ENCODE peak calls at places on chromosomes 3 and 15, in seven cellular contexts. One of them, this sample, is unnamed.

GRCh38 chr3:111717601-111718000 is 122.5 kb upstream of the ZBED2 start:
- DNase-seq in stimulated activated CD4-positive, alpha-beta T cell treated with anti-CD3 and anti-CD28 coated beads, Interleukin-1b, Interleukin-23, amount 100 ng/mL, for 48 hours: peak
- DNase-seq in mesothelial cell of epicardium: no peak
- DNase-seq in fibroblast of villous mesenchyme: peak
- DNase-seq in epithelial cell of proximal tubule: no peak
- DNase-seq in NCI-H1930: peak
- DNase-seq in activated CD8-positive, alpha-beta T cell treated with anti-CD3 and anti-CD28 coated beads, Interleukin-2, amount 10 ng/mL, durations not matched to agents 7 days and 5 days: peak
- DNase-seq in this sample: peak

GRCh38 chr3:115975353-115975752 is 352.0 kb downstream of the GAP43 start:
- DNase-seq in activated CD8-positive, alpha-beta T cell treated with anti-CD3 and anti-CD28 coated beads, Interleukin-2, amount 10 ng/mL, durations not matched to agents 7 days and 5 days: no peak
- DNase-seq in stimulated activated CD4-positive, alpha-beta T cell treated with anti-CD3 and anti-CD28 coated beads, Interleukin-1b, Interleukin-23, amount 100 ng/mL, for 48 hours: no peak
- DNase-seq in epithelial cell of proximal tubule: no peak
- DNase-seq in NCI-H1930: no peak
- DNase-seq in fibroblast of villous mesenchyme: peak
- DNase-seq in mesothelial cell of epicardium: no peak
- DNase-seq in this sample: peak

GRCh38 chr3:69948246-69948862 is 51.2 kb upstream of the SAMMSON start:
- DNase-seq in NCI-H1930: no peak
- DNase-seq in stimulated activated CD4-positive, alpha-beta T cell treated with anti-CD3 and anti-CD28 coated beads, Interleukin-1b, Interleukin-23, amount 100 ng/mL, for 48 hours: no peak
- DNase-seq in fibroblast of villous mesenchyme: peak
- DNase-seq in activated CD8-positive, alpha-beta T cell treated with anti-CD3 and anti-CD28 coated beads, Interleukin-2, amount 10 ng/mL, durations not matched to agents 7 days and 5 days: no peak
- DNase-seq in mesothelial cell of epicardium: no peak
- DNase-seq in epithelial cell of proximal tubule: no peak
- DNase-seq in this sample: peak

GRCh38 chr15:61794881-61795280 is 265.4 kb downstream of the VPS13C start:
- DNase-seq in stimulated activated CD4-positive, alpha-beta T cell treated with anti-CD3 and anti-CD28 coated beads, Interleukin-1b, Interleukin-23, amount 100 ng/mL, for 48 hours: no peak
- DNase-seq in mesothelial cell of epicardium: no peak
- DNase-seq in fibroblast of villous mesenchyme: peak
- DNase-seq in epithelial cell of proximal tubule: no peak
- DNase-seq in NCI-H1930: no peak
- DNase-seq in activated CD8-positive, alpha-beta T cell treated with anti-CD3 and anti-CD28 coated beads, Interleukin-2, amount 10 ng/mL, durations not matched to agents 7 days and 5 days: no peak
- DNase-seq in this sample: peak

GRCh38 chr15:39403674-39404117 is 177.2 kb upstream of the THBS1 start:
- DNase-seq in mesothelial cell of epicardium: no peak
- DNase-seq in NCI-H1930: no peak
- DNase-seq in epithelial cell of proximal tubule: no peak
- DNase-seq in activated CD8-positive, alpha-beta T cell treated with anti-CD3 and anti-CD28 coated beads, Interleukin-2, amount 10 ng/mL, durations not matched to agents 7 days and 5 days: no peak
- DNase-seq in stimulated activated CD4-positive, alpha-beta T cell treated with anti-CD3 and anti-CD28 coated beads, Interleukin-1b, Interleukin-23, amount 100 ng/mL, for 48 hours: no peak
- DNase-seq in fibroblast of villous mesenchyme: peak
- DNase-seq in this sample: peak

GRCh38 chr3:109275702-109276293 is 40.5 kb downstream of the DPPA2 start:
- DNase-seq in stimulated activated CD4-positive, alpha-beta T cell treated with anti-CD3 and anti-CD28 coated beads, Interleukin-1b, Interleukin-23, amount 100 ng/mL, for 48 hours: no peak
- DNase-seq in fibroblast of villous mesenchyme: peak
- DNase-seq in NCI-H1930: no peak
- DNase-seq in activated CD8-positive, alpha-beta T cell treated with anti-CD3 and anti-CD28 coated beads, Interleukin-2, amount 10 ng/mL, durations not matched to agents 7 days and 5 days: peak
- DNase-seq in epithelial cell of proximal tubule: no peak
- DNase-seq in mesothelial cell of epicardium: no peak
- DNase-seq in this sample: peak

GRCh38 chr3:125433611-125434041 is 58.5 kb upstream of the ZNF148 start:
- DNase-seq in activated CD8-positive, alpha-beta T cell treated with anti-CD3 and anti-CD28 coated beads, Interleukin-2, amount 10 ng/mL, durations not matched to agents 7 days and 5 days: no peak
- DNase-seq in NCI-H1930: no peak
- DNase-seq in stimulated activated CD4-positive, alpha-beta T cell treated with anti-CD3 and anti-CD28 coated beads, Interleukin-1b, Interleukin-23, amount 100 ng/mL, for 48 hours: no peak
- DNase-seq in mesothelial cell of epicardium: no peak
- DNase-seq in epithelial cell of proximal tubule: no peak
- DNase-seq in fibroblast of villous mesenchyme: no peak
- DNase-seq in this sample: peak

GRCh38 chr3:64355473-64355872 is 130.2 kb upstream of the PRICKLE2 start:
- DNase-seq in epithelial cell of proximal tubule: no peak
- DNase-seq in stimulated activated CD4-positive, alpha-beta T cell treated with anti-CD3 and anti-CD28 coated beads, Interleukin-1b, Interleukin-23, amount 100 ng/mL, for 48 hours: no peak
- DNase-seq in mesothelial cell of epicardium: no peak
- DNase-seq in fibroblast of villous mesenchyme: peak
- DNase-seq in activated CD8-positive, alpha-beta T cell treated with anti-CD3 and anti-CD28 coated beads, Interleukin-2, amount 10 ng/mL, durations not matched to agents 7 days and 5 days: no peak
- DNase-seq in NCI-H1930: no peak
- DNase-seq in this sample: peak

GRCh38 chr3:105876745-105877624 is 8.2 kb upstream of the CBLB start:
- DNase-seq in activated CD8-positive, alpha-beta T cell treated with anti-CD3 and anti-CD28 coated beads, Interleukin-2, amount 10 ng/mL, durations not matched to agents 7 days and 5 days: no peak
- DNase-seq in fibroblast of villous mesenchyme: no peak
- DNase-seq in NCI-H1930: no peak
- DNase-seq in mesothelial cell of epicardium: no peak
- DNase-seq in epithelial cell of proximal tubule: no peak
- DNase-seq in stimulated activated CD4-positive, alpha-beta T cell treated with anti-CD3 and anti-CD28 coated beads, Interleukin-1b, Interleukin-23, amount 100 ng/mL, for 48 hours: no peak
- DNase-seq in this sample: no peak

GRCh38 chr3:43621406-43621973 is 321 bp downstream of the ANO10 start:
- DNase-seq in NCI-H1930: no peak
- DNase-seq in mesothelial cell of epicardium: peak
- DNase-seq in stimulated activated CD4-positive, alpha-beta T cell treated with anti-CD3 and anti-CD28 coated beads, Interleukin-1b, Interleukin-23, amount 100 ng/mL, for 48 hours: no peak
- DNase-seq in activated CD8-positive, alpha-beta T cell treated with anti-CD3 and anti-CD28 coated beads, Interleukin-2, amount 10 ng/mL, durations not matched to agents 7 days and 5 days: no peak
- DNase-seq in epithelial cell of proximal tubule: no peak
- DNase-seq in fibroblast of villous mesenchyme: peak
- DNase-seq in this sample: peak

GRCh38 chr15:48856947-48857346 is 21.0 kb upstream of the EID1 start:
- DNase-seq in epithelial cell of proximal tubule: no peak
- DNase-seq in activated CD8-positive, alpha-beta T cell treated with anti-CD3 and anti-CD28 coated beads, Interleukin-2, amount 10 ng/mL, durations not matched to agents 7 days and 5 days: no peak
- DNase-seq in mesothelial cell of epicardium: no peak
- DNase-seq in stimulated activated CD4-positive, alpha-beta T cell treated with anti-CD3 and anti-CD28 coated beads, Interleukin-1b, Interleukin-23, amount 100 ng/mL, for 48 hours: no peak
- DNase-seq in fibroblast of villous mesenchyme: peak
- DNase-seq in NCI-H1930: no peak
- DNase-seq in this sample: peak

GRCh38 chr3:128548426-128549282 is 55.7 kb upstream of the GATA2 start:
- DNase-seq in activated CD8-positive, alpha-beta T cell treated with anti-CD3 and anti-CD28 coated beads, Interleukin-2, amount 10 ng/mL, durations not matched to agents 7 days and 5 days: no peak
- DNase-seq in mesothelial cell of epicardium: no peak
- DNase-seq in stimulated activated CD4-positive, alpha-beta T cell treated with anti-CD3 and anti-CD28 coated beads, Interleukin-1b, Interleukin-23, amount 100 ng/mL, for 48 hours: no peak
- DNase-seq in NCI-H1930: no peak
- DNase-seq in epithelial cell of proximal tubule: no peak
- DNase-seq in fibroblast of villous mesenchyme: no peak
- DNase-seq in this sample: peak

GRCh38 chr3:136624894-136625815 is 127.0 kb downstream of the STAG1 start:
- DNase-seq in NCI-H1930: no peak
- DNase-seq in fibroblast of villous mesenchyme: no peak
- DNase-seq in stimulated activated CD4-positive, alpha-beta T cell treated with anti-CD3 and anti-CD28 coated beads, Interleukin-1b, Interleukin-23, amount 100 ng/mL, for 48 hours: no peak
- DNase-seq in mesothelial cell of epicardium: no peak
- DNase-seq in epithelial cell of proximal tubule: peak
- DNase-seq in activated CD8-positive, alpha-beta T cell treated with anti-CD3 and anti-CD28 coated beads, Interleukin-2, amount 10 ng/mL, durations not matched to agents 7 days and 5 days: no peak
- DNase-seq in this sample: peak

GRCh38 chr3:133230191-133230590 is 169.7 kb upstream of the BFSP2 start:
- DNase-seq in mesothelial cell of epicardium: no peak
- DNase-seq in stimulated activated CD4-positive, alpha-beta T cell treated with anti-CD3 and anti-CD28 coated beads, Interleukin-1b, Interleukin-23, amount 100 ng/mL, for 48 hours: no peak
- DNase-seq in fibroblast of villous mesenchyme: no peak
- DNase-seq in activated CD8-positive, alpha-beta T cell treated with anti-CD3 and anti-CD28 coated beads, Interleukin-2, amount 10 ng/mL, durations not matched to agents 7 days and 5 days: no peak
- DNase-seq in NCI-H1930: no peak
- DNase-seq in epithelial cell of proximal tubule: no peak
- DNase-seq in this sample: no peak

GRCh38 chr15:34114739-34115138 is 12.9 kb downstream of the PGBD4 start:
- DNase-seq in fibroblast of villous mesenchyme: no peak
- DNase-seq in activated CD8-positive, alpha-beta T cell treated with anti-CD3 and anti-CD28 coated beads, Interleukin-2, amount 10 ng/mL, durations not matched to agents 7 days and 5 days: no peak
- DNase-seq in stimulated activated CD4-positive, alpha-beta T cell treated with anti-CD3 and anti-CD28 coated beads, Interleukin-1b, Interleukin-23, amount 100 ng/mL, for 48 hours: no peak
- DNase-seq in NCI-H1930: no peak
- DNase-seq in mesothelial cell of epicardium: no peak
- DNase-seq in epithelial cell of proximal tubule: no peak
- DNase-seq in this sample: no peak

GRCh38 chr3:11610044-11610671 is 33.6 kb downstream of the VGLL4 start:
- DNase-seq in mesothelial cell of epicardium: no peak
- DNase-seq in activated CD8-positive, alpha-beta T cell treated with anti-CD3 and anti-CD28 coated beads, Interleukin-2, amount 10 ng/mL, durations not matched to agents 7 days and 5 days: no peak
- DNase-seq in fibroblast of villous mesenchyme: peak
- DNase-seq in epithelial cell of proximal tubule: no peak
- DNase-seq in stimulated activated CD4-positive, alpha-beta T cell treated with anti-CD3 and anti-CD28 coated beads, Interleukin-1b, Interleukin-23, amount 100 ng/mL, for 48 hours: no peak
- DNase-seq in NCI-H1930: no peak
- DNase-seq in this sample: no peak

GRCh38 chr3:38590521-38590920 is 59.0 kb downstream of the SCN5A start:
- DNase-seq in epithelial cell of proximal tubule: no peak
- DNase-seq in mesothelial cell of epicardium: no peak
- DNase-seq in activated CD8-positive, alpha-beta T cell treated with anti-CD3 and anti-CD28 coated beads, Interleukin-2, amount 10 ng/mL, durations not matched to agents 7 days and 5 days: no peak
- DNase-seq in NCI-H1930: no peak
- DNase-seq in fibroblast of villous mesenchyme: no peak
- DNase-seq in stimulated activated CD4-positive, alpha-beta T cell treated with anti-CD3 and anti-CD28 coated beads, Interleukin-1b, Interleukin-23, amount 100 ng/mL, for 48 hours: no peak
- DNase-seq in this sample: no peak

GRCh38 chr15:74816624-74817369 is 4.2 kb downstream of the LMAN1L start:
- DNase-seq in NCI-H1930: no peak
- DNase-seq in fibroblast of villous mesenchyme: no peak
- DNase-seq in epithelial cell of proximal tubule: no peak
- DNase-seq in mesothelial cell of epicardium: no peak
- DNase-seq in stimulated activated CD4-positive, alpha-beta T cell treated with anti-CD3 and anti-CD28 coated beads, Interleukin-1b, Interleukin-23, amount 100 ng/mL, for 48 hours: no peak
- DNase-seq in activated CD8-positive, alpha-beta T cell treated with anti-CD3 and anti-CD28 coated beads, Interleukin-2, amount 10 ng/mL, durations not matched to agents 7 days and 5 days: no peak
- DNase-seq in this sample: peak

GRCh38 chr15:75775296-75776074 is 62.8 kb upstream of the CSPG4 start:
- DNase-seq in epithelial cell of proximal tubule: no peak
- DNase-seq in NCI-H1930: no peak
- DNase-seq in stimulated activated CD4-positive, alpha-beta T cell treated with anti-CD3 and anti-CD28 coated beads, Interleukin-1b, Interleukin-23, amount 100 ng/mL, for 48 hours: no peak
- DNase-seq in fibroblast of villous mesenchyme: no peak
- DNase-seq in activated CD8-positive, alpha-beta T cell treated with anti-CD3 and anti-CD28 coated beads, Interleukin-2, amount 10 ng/mL, durations not matched to agents 7 days and 5 days: no peak
- DNase-seq in mesothelial cell of epicardium: no peak
- DNase-seq in this sample: peak

GRCh38 chr15:25568751-25569150 is 129.9 kb upstream of the UBE3A start:
- DNase-seq in stimulated activated CD4-positive, alpha-beta T cell treated with anti-CD3 and anti-CD28 coated beads, Interleukin-1b, Interleukin-23, amount 100 ng/mL, for 48 hours: no peak
- DNase-seq in mesothelial cell of epicardium: no peak
- DNase-seq in fibroblast of villous mesenchyme: no peak
- DNase-seq in activated CD8-positive, alpha-beta T cell treated with anti-CD3 and anti-CD28 coated beads, Interleukin-2, amount 10 ng/mL, durations not matched to agents 7 days and 5 days: no peak
- DNase-seq in epithelial cell of proximal tubule: no peak
- DNase-seq in NCI-H1930: no peak
- DNase-seq in this sample: no peak

GRCh38 chr3:136262559-136262958 is 12.4 kb downstream of the PCCB start:
- DNase-seq in epithelial cell of proximal tubule: no peak
- DNase-seq in fibroblast of villous mesenchyme: no peak
- DNase-seq in activated CD8-positive, alpha-beta T cell treated with anti-CD3 and anti-CD28 coated beads, Interleukin-2, amount 10 ng/mL, durations not matched to agents 7 days and 5 days: no peak
- DNase-seq in stimulated activated CD4-positive, alpha-beta T cell treated with anti-CD3 and anti-CD28 coated beads, Interleukin-1b, Interleukin-23, amount 100 ng/mL, for 48 hours: no peak
- DNase-seq in mesothelial cell of epicardium: no peak
- DNase-seq in NCI-H1930: no peak
- DNase-seq in this sample: no peak

GRCh38 chr15:69143756-69144436 is 16.5 kb upstream of the GLCE start:
- DNase-seq in NCI-H1930: no peak
- DNase-seq in fibroblast of villous mesenchyme: peak
- DNase-seq in activated CD8-positive, alpha-beta T cell treated with anti-CD3 and anti-CD28 coated beads, Interleukin-2, amount 10 ng/mL, durations not matched to agents 7 days and 5 days: no peak
- DNase-seq in stimulated activated CD4-positive, alpha-beta T cell treated with anti-CD3 and anti-CD28 coated beads, Interleukin-1b, Interleukin-23, amount 100 ng/mL, for 48 hours: no peak
- DNase-seq in epithelial cell of proximal tubule: no peak
- DNase-seq in mesothelial cell of epicardium: no peak
- DNase-seq in this sample: no peak

This sample was measured in EL.